ENCODE peak calls at places on chromosomes 13 and 19, in seven cellular contexts. H is cardiac muscle cell; T is neuronal stem cell; A is substantia nigra; F is CD8-positive, alpha-beta memory T cell; G is testis; W is epithelial cell of prostate. U is an unnamed sample.

GRCh38 chr19:10815969-10816635 is 19.9 kb downstream of the TMED1 start:
- DNase-seq in A (no peak), T (no peak), H (no peak), G (peak; percentile 12), W (no peak), F (no peak), U (no peak)

GRCh38 chr19:19115954-19116353 is 22.3 kb downstream of the TMEM161A start:
- DNase-seq in F (peak; percentile 45), A (peak; percentile 8), T (no peak), G (peak; percentile 48), H (peak; percentile 19), W (no peak), U (peak; percentile 72)

GRCh38 chr19:37594982-37595382 is 306 bp downstream of the ZNF540 start:
- DNase-seq in T (no peak), W (peak; percentile 58), A (peak; percentile 56), G (peak; percentile 74), F (peak; percentile 48), H (peak; percentile 67), U (no peak)

GRCh38 chr19:19107663-19108062 is 30.6 kb downstream of the TMEM161A start:
- DNase-seq in T (no peak), A (no peak), G (no peak), H (no peak), W (no peak), F (no peak), U (no peak)

GRCh38 chr19:6066661-6067646 is 43.3 kb downstream of the RFX2 start:
- DNase-seq in H (peak; percentile 97), A (peak; percentile 76), F (no peak), W (no peak), T (peak; percentile 95), G (peak; percentile 87), U (peak; percentile 90)

GRCh38 chr13:59696229-59696628 is 467.5 kb downstream of the DIAPH3 start:
- DNase-seq in T (no peak), W (no peak), F (no peak), G (no peak), A (no peak), H (no peak), U (no peak)

GRCh38 chr13:46182491-46182877 is 507 bp upstream of the LCP1 start:
- DNase-seq in H (no peak), G (no peak), A (no peak), F (no peak), T (no peak), W (no peak), U (no peak)

GRCh38 chr13:20401958-20402856 is 123.5 kb downstream of the CRYL1 start:
- DNase-seq in G (no peak), H (peak; percentile 50), A (no peak), T (no peak), F (no peak), W (peak; percentile 48), U (no peak)

GRCh38 chr13:92896842-92897241 is 329.8 kb upstream of the GPC6 start:
- DNase-seq in G (no peak), A (no peak), W (no peak), H (peak; percentile 67), T (peak; percentile 12), F (no peak), U (peak; percentile 2)

GRCh38 chr19:15498910-15499309 is 9.4 kb upstream of the CYP4F22 start:
- DNase-seq in F (no peak), G (no peak), W (no peak), A (no peak), H (no peak), T (no peak), U (no peak)

GRCh38 chr19:6273701-6274601 is 5.8 kb downstream of the MLLT1 start:
- DNase-seq in G (peak; percentile 65), T (no peak), F (no peak), H (peak; percentile 92), W (peak; percentile 12), A (peak; percentile 66), U (peak; percentile 74)

GRCh38 chr19:18649371-18650047 is 12.7 kb downstream of the KLHL26 start:
- DNase-seq in W (no peak), H (peak; percentile 55), F (no peak), A (peak; percentile 61), T (no peak), G (peak; percentile 74), U (no peak)

GRCh38 chr13:32408296-32408998 is 19.5 kb downstream of the N4BP2L1 start:
- DNase-seq in F (no peak), T (no peak), H (no peak), W (no peak), G (peak; percentile 43), A (no peak), U (no peak)

GRCh38 chr19:50003810-50004419 is 21.3 kb downstream of the VRK3 start:
- DNase-seq in W (peak; percentile 73), H (peak; percentile 96), T (no peak), F (no peak), G (no peak), A (no peak), U (no peak)

GRCh38 chr13:27465611-27466010 is 15.2 kb upstream of the MTIF3 start:
- DNase-seq in T (no peak), G (no peak), W (no peak), F (no peak), A (no peak), H (no peak), U (no peak)

GRCh38 chr19:39424934-39425333 is 10.8 kb downstream of the RPS16 start:
- DNase-seq in G (no peak), F (no peak), T (no peak), A (no peak), W (no peak), H (no peak), U (peak; percentile 19)

GRCh38 chr13:23850134-23850533 is 39.1 kb downstream of the MIPEP start:
- DNase-seq in G (no peak), W (no peak), A (no peak), H (no peak), T (no peak), F (no peak), U (no peak)

GRCh38 chr13:78601124-78601885 is 2.0 kb downstream of the POU4F1 start:
- DNase-seq in W (no peak), T (peak; percentile 48), H (peak; percentile 37), F (no peak), G (peak; percentile 36), A (no peak), U (peak; percentile 45)

GRCh38 chr19:27720155-27720554 is 1492.8 kb downstream of the UQCRFS1 start:
- DNase-seq in W (no peak), G (no peak), A (no peak), T (no peak), H (no peak), F (no peak), U (no peak)

GRCh38 chr19:55067869-55068268 is 4.9 kb upstream of the RDH13 start:
- DNase-seq in W (no peak), F (no peak), G (no peak), H (no peak), T (no peak), A (no peak), U (no peak)

GRCh38 chr19:55066107-55066709 is 3.3 kb upstream of the RDH13 start:
- DNase-seq in T (no peak), F (no peak), G (no peak), A (no peak), W (no peak), H (no peak), U (no peak)

GRCh38 chr19:55063492-55063843 is 520 bp upstream of the RDH13 start:
- DNase-seq in T (no peak), H (no peak), A (no peak), W (no peak), G (no peak), F (no peak), U (no peak)

GRCh38 chr19:55058781-55059610 is 4.0 kb downstream of the RDH13 start:
- DNase-seq in W (no peak), H (no peak), F (no peak), A (no peak), G (no peak), T (no peak), U (no peak)

GRCh38 chr19:55062735-55063491 is at the start of gene RDH13:
- DNase-seq in W (peak; percentile 81), T (peak; percentile 92), G (peak; percentile 99), F (peak; percentile 99), H (peak; percentile 96), A (peak; percentile 88), U (peak; percentile 99)
- H3K27ac ChIP-seq in W (peak within 1 kb of the TSS; percentile 46), T (no peak within 1 kb of the TSS), G (peak within 1 kb of the TSS; percentile 75), F (peak within 1 kb of the TSS; percentile 72), H (no peak within 1 kb of the TSS), A (peak within 1 kb of the TSS; percentile 42), U (no peak within 1 kb of the TSS)

GRCh38 chr19:35135389-35135909 is 590 bp upstream of the LGI4 start:
- DNase-seq in W (no peak), T (peak; percentile 84), A (peak; percentile 83), H (peak; percentile 76), G (peak; percentile 81), F (peak; percentile 29), U (peak; percentile 98)
- H3K27ac ChIP-seq in W (no peak overlapping the region), T (no peak overlapping the region), A (peak overlapping the region; percentile 92), H (peak overlapping the region; percentile 85), G (peak overlapping the region; percentile 65), F (no peak overlapping the region), U (no peak overlapping the region)

DNA sequence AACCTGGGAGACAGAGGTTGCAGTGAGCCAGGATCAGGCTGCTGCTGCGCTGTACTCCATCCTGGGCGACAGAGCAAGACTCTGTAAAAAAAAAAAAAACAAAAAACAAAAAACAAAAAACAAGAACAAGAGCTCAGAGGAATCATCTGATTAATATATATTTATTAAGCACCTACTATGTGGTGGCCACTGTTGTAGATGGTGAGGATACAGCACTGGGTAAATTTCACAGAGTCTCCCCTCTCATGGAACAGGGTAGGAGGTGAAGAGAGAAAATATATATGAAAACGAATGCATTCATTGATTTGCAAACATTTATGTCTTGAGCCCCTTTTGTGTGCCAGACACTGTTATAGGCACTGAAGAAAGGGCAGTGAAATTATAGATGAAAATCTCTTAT is 5.9 kb upstream of the SERTAD1 start:
- DNase-seq in A (no peak), H (no peak), W (no peak), G (no peak), F (no peak), T (no peak), U (no peak)
- H3K27ac ChIP-seq in A (no peak overlapping the region), H (peak overlapping the region; percentile 96), W (no peak overlapping the region), G (no peak overlapping the region), F (no peak overlapping the region), T (no peak overlapping the region), U (no peak overlapping the region)

GRCh38 chr13:89845874-89846273 is 1501.6 kb upstream of the MIR17HG start:
- DNase-seq in A (no peak), T (no peak), F (no peak), H (no peak), W (no peak), G (no peak), U (no peak)
- H3K27ac ChIP-seq in A (no peak overlapping the region), T (no peak overlapping the region), F (no peak overlapping the region), H (no peak overlapping the region), W (no peak overlapping the region), G (no peak overlapping the region), U (no peak overlapping the region)

GRCh38 chr13:39938591-39938990 is 283.1 kb downstream of the COG6 start:
- DNase-seq in W (no peak), G (no peak), H (no peak), F (no peak), A (no peak), T (no peak), U (no peak)
- H3K27ac ChIP-seq in W (no peak overlapping the region), G (no peak overlapping the region), H (no peak overlapping the region), F (no peak overlapping the region), A (no peak overlapping the region), T (no peak overlapping the region), U (peak overlapping the region; percentile 28)

U was measured in SK-N-SH.